ENCODE peak calls at places on chromosomes 5 and 9, in six cellular contexts. Z is fibroblast of lung, G is IMR-90, S is GM06990, W is aorta, V is body of pancreas. M is an unnamed sample.

GRCh38 chr5:179319741-179320281 is 25.4 kb downstream of the ADAMTS2 start:
- DNase-seq in Z (peak; percentile 52), G (peak; percentile 62), S (no peak), W (peak; percentile 78), V (no peak), M (no peak)

GRCh38 chr9:107044872-107045271 is 181.9 kb downstream of the ZNF462 start:
- DNase-seq in Z (no peak), G (no peak), S (no peak), W (no peak), V (no peak), M (no peak)

GRCh38 chr5:14258840-14259239 is 115.7 kb downstream of the TRIO start:
- DNase-seq in Z (peak; percentile 32), G (no peak), S (peak; percentile 56), W (no peak), V (no peak), M (no peak)

GRCh38 chr5:115932991-115933390 is 29.3 kb upstream of the LVRN start:
- DNase-seq in Z (no peak), G (peak; percentile 63), S (no peak), W (no peak), V (no peak), M (no peak)

GRCh38 chr5:90876366-90876765 is 317.8 kb downstream of the ADGRV1 start:
- DNase-seq in Z (no peak), G (no peak), S (no peak), W (no peak), V (no peak), M (no peak)

GRCh38 chr9:92187989-92188714 is 72.9 kb upstream of the SPTLC1 start:
- DNase-seq in Z (no peak), G (no peak), S (no peak), W (no peak), V (no peak), M (peak; percentile 23)

GRCh38 chr5:135600141-135600570 is 21.4 kb upstream of the CXCL14 start:
- DNase-seq in Z (no peak), G (no peak), S (no peak), W (no peak), V (no peak), M (no peak)

GRCh38 chr5:352639-353598 is 31.4 kb downstream of the AHRR start:
- DNase-seq in Z (no peak), G (no peak), S (no peak), W (no peak), V (no peak), M (no peak)

GRCh38 chr5:170508660-170509322 is 5.0 kb downstream of the KCNIP1 start:
- DNase-seq in Z (no peak), G (no peak), S (no peak), W (no peak), V (no peak), M (no peak)

GRCh38 chr9:135049460-135049859 is 38.0 kb upstream of the OLFM1 start:
- DNase-seq in Z (no peak), G (no peak), S (no peak), W (peak; percentile 37), V (no peak), M (no peak)

DNA sequence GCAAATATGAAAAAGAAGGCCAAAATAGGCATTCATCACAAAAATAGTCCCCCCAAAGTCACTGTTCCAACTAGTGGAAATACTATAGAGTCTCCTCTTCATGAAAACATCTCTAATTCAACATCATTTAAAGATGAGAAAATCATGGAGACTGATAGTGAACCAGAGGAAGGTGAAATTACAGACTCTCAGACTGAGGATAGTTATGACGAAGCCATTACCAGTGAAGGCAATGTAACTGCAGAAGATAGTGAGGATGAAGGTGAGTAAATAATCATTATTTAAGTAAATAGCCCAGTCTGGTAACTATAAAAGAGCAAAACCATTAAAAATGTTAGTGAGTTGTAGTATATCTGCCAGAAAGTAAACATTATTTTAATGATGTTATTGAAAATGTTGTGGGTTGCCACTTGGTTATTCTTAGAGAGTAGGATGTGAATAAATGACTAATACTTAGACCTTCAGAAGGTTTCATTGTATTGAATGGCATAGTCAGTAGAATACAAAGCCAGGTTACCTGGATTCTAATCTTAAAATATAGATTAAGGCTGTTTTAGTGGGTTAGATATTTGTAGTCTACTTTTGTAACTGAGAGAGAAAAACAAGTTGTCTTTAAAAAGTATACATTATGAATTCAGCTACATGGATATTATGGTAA is 16.3 kb downstream of the AGGF1 start:
- DNase-seq in Z (no peak), G (no peak), S (no peak), W (no peak), V (no peak), M (no peak)
- H3K36me3 ChIP-seq in Z (no peaks in the 10 kb centered on the region), G (peaks cover 11% of the 10 kb centered on the region), S (peaks cover 2% of the 10 kb centered on the region), W (peaks cover 2% of the 10 kb centered on the region), V (peaks cover 8% of the 10 kb centered on the region), M (peaks cover 39% of the 10 kb centered on the region)

GRCh38 chr5:168728812-168729211 is 149.6 kb upstream of the PANK3 start:
- DNase-seq in Z (no peak), G (no peak), S (no peak), W (no peak), V (no peak), M (no peak)

GRCh38 chr5:168736201-168736940 is 157.2 kb upstream of the PANK3 start:
- DNase-seq in Z (no peak), G (no peak), S (no peak), W (no peak), V (no peak), M (no peak)

GRCh38 chr5:168737066-168737465 is 157.9 kb upstream of the PANK3 start:
- DNase-seq in Z (no peak), G (no peak), S (no peak), W (no peak), V (no peak), M (no peak)

GRCh38 chr5:168734657-168735344 is 155.6 kb upstream of the PANK3 start:
- DNase-seq in Z (peak; percentile 12), G (peak; percentile 11), S (no peak), W (peak; percentile 91), V (peak; percentile 20), M (peak; percentile 23)

GRCh38 chr5:168734119-168734518 is 155.0 kb upstream of the PANK3 start:
- DNase-seq in Z (no peak), G (no peak), S (no peak), W (no peak), V (no peak), M (no peak)
- H3K36me3 ChIP-seq in Z (no peaks in the 10 kb centered on the region), G (no peaks in the 10 kb centered on the region), S (no peaks in the 10 kb centered on the region), W (no peaks in the 10 kb centered on the region), V (no peaks in the 10 kb centered on the region), M (no peaks in the 10 kb centered on the region)

GRCh38 chr9:131442351-131442750 is 48.5 kb downstream of the PRRC2B start:
- DNase-seq in Z (no peak), G (no peak), S (no peak), W (no peak), V (no peak), M (no peak)
- H3K36me3 ChIP-seq in Z (peaks cover 34% of the 10 kb centered on the region), G (peaks cover 77% of the 10 kb centered on the region), S (peaks cover 48% of the 10 kb centered on the region), W (peaks cover 10% of the 10 kb centered on the region), V (peaks cover 17% of the 10 kb centered on the region), M (peaks cover 80% of the 10 kb centered on the region)

GRCh38 chr9:20618361-20618799 is 3.9 kb downstream of the MLLT3 start:
- DNase-seq in Z (peak; percentile 84), G (peak; percentile 77), S (no peak), W (no peak), V (peak; percentile 79), M (peak; percentile 89)
- H3K36me3 ChIP-seq in Z (no peaks in the 10 kb centered on the region), G (peaks cover 3% of the 10 kb centered on the region), S (no peaks in the 10 kb centered on the region), W (no peaks in the 10 kb centered on the region), V (no peaks in the 10 kb centered on the region), M (peaks cover 7% of the 10 kb centered on the region)

GRCh38 chr5:126562823-126563222 is 32.2 kb downstream of the ALDH7A1 start:
- DNase-seq in Z (no peak), G (no peak), S (peak; percentile 33), W (no peak), V (no peak), M (no peak)

DNA sequence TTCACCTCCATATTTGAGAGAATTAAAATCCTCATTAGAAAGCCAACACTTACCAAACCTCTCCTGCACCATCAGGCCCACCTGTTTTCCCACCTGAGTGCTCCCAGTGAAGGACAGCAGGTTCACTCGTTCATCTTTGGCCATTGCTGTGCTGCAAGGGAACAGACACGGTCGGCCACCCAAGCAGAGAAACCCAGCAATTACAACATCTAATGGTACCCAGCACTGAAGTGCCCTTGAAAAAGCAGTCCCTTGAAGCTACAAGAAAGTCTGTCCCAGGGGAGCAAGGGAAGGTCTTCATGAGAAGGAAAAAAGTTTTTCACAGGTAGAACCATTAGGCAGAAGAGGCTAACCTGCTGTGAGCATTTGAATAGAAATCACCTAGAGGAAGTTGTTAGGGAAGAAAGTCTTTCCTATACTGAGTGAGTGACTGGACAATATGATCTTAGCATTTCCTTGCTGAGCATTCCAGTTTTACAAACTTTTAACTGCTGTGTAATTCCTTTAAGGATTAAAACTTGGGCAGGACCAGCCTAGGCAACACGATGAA is 26.7 kb downstream of the ALDH7A1 start:
- DNase-seq in Z (no peak), G (no peak), S (no peak), W (no peak), V (no peak), M (no peak)
- H3K36me3 ChIP-seq in Z (no peaks in the 10 kb centered on the region), G (peaks cover 15% of the 10 kb centered on the region), S (no peaks in the 10 kb centered on the region), W (peaks cover 4% of the 10 kb centered on the region), V (no peaks in the 10 kb centered on the region), M (peaks cover 68% of the 10 kb centered on the region)

DNA sequence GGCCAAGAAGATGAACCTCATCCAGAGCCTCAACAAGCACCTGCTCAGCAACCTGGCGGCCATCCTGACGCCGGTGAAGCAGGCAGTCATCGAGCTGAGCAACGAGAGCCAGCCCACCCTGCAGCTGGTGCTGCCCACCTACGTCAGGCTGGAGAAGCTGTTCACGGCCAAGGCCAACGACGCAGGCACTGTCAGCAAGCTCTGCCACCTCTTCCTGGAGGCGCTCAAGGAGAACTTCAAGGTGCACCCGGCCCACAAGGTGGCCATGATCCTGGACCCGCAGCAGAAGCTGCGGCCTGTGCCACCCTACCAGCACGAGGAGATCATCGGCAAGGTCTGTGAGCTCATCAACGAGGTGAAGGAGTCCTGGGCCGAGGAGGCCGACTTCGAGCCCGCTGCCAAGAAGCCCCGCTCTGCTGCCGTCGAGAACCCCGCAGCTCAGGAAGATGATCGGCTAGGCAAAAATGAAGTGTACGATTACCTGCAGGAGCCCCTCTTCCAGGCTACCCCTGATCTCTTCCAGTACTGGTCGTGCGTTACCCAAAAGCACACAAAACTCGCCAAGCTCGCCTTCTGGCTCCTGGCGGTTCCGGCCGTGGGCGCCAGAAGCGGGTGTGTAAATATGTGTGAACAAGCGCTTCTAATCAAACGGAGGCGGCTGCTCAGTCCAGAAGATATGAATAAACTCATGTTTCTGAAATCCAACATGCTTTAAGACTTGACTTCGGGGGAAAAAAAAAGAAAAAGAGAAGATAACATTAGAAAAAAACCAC is 28.5 kb downstream of the AMBP start:
- DNase-seq in Z (no peak), G (no peak), S (no peak), W (no peak), V (no peak), M (no peak)
- H3K36me3 ChIP-seq in Z (peaks cover 25% of the 10 kb centered on the region), G (peaks cover 47% of the 10 kb centered on the region), S (no peaks in the 10 kb centered on the region), W (peaks cover 6% of the 10 kb centered on the region), V (no peaks in the 10 kb centered on the region), M (peaks cover 5% of the 10 kb centered on the region)